ENCODE peak calls at places on chromosome 1, in nine cellular contexts. M is choroid plexus epithelial cell; V is PC-9; A is endothelial cell; U is CD8-positive, alpha-beta T cell; Y is fibroblast of lung; N is GM13976; L is tibial artery; I is fibroblast of villous mesenchyme. D is an unnamed sample.

GRCh38 chr1:18989956-18990355 is 33.5 kb upstream of the IFFO2 start:
- DNase-seq in I (no peak), M (no peak), U (no peak), L (no peak), A (no peak), V (no peak), N (no peak), Y (no peak), D (no peak)

GRCh38 chr1:44031051-44031899 is at the start of gene SLC6A9:
- DNase-seq in M (peak), A (peak), U (peak), V (peak), L (peak), I (peak), N (peak), Y (peak), D (peak)

GRCh38 chr1:161115132-161115711 is 2.6 kb downstream of the PFDN2 start:
- DNase-seq in I (peak), L (no peak), Y (peak), M (peak), U (no peak), A (no peak), N (no peak), V (peak), D (no peak)

GRCh38 chr1:64110924-64111777 is 92.3 kb upstream of the UBE2U start:
- DNase-seq in Y (no peak), L (no peak), V (no peak), N (no peak), I (no peak), M (no peak), U (no peak), A (no peak), D (no peak)

GRCh38 chr1:8017495-8018310 is 8.4 kb downstream of the ERRFI1 start:
- DNase-seq in M (peak), A (no peak), U (no peak), V (peak), L (no peak), Y (peak), N (no peak), I (peak), D (no peak)

GRCh38 chr1:227934476-227935313 is 13.0 kb downstream of the WNT9A start:
- DNase-seq in M (peak), I (peak), V (peak), N (no peak), Y (peak), L (no peak), A (no peak), U (peak), D (no peak)

GRCh38 chr1:198788561-198789064 is 149.8 kb downstream of the PTPRC start:
- DNase-seq in A (peak), Y (no peak), M (peak), V (no peak), L (no peak), I (peak), N (peak), U (peak), D (no peak)

GRCh38 chr1:32393832-32394140 is 455 bp downstream of the BSDC1 start:
- DNase-seq in U (no peak), I (no peak), V (no peak), Y (no peak), A (no peak), N (no peak), L (peak), M (peak), D (no peak)

GRCh38 chr1:215819114-215819513 is 252.0 kb downstream of the KCTD3 start:
- DNase-seq in Y (peak), L (no peak), M (peak), V (no peak), U (no peak), I (peak), A (no peak), N (no peak), D (no peak)

GRCh38 chr1:215830221-215830620 is 263.1 kb downstream of the KCTD3 start:
- DNase-seq in M (no peak), L (no peak), I (no peak), Y (no peak), A (no peak), N (no peak), V (no peak), U (no peak), D (no peak)

DNA sequence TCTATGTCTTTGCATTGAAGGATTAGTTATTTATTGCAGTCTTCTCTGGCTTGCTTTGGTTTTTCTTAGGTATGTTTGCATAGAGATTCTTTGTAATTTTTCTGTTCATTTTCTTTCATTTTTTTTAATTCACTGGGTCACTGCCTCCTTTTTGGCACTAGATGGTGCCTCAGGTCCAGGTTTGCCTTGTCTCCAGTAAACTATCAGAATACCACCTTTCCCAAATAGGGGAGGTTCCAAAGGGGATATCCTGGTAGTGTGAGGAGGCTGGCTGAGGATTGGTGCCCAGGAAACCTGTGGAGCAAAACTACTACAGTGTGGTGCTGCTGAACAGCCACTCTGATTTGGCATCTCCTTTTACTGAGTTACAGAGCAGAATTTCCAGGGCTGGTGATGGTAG is 257.1 kb downstream of the KCTD3 start:
- DNase-seq in U (no peak), M (peak), I (no peak), N (no peak), V (no peak), Y (peak), A (peak), L (no peak), D (no peak)
- TF ChIP-seq CTCF in U (no peak), M (peak), I (peak), N (no peak), V (peak), Y (peak), A (peak), L (no peak), D (no peak)

DNA sequence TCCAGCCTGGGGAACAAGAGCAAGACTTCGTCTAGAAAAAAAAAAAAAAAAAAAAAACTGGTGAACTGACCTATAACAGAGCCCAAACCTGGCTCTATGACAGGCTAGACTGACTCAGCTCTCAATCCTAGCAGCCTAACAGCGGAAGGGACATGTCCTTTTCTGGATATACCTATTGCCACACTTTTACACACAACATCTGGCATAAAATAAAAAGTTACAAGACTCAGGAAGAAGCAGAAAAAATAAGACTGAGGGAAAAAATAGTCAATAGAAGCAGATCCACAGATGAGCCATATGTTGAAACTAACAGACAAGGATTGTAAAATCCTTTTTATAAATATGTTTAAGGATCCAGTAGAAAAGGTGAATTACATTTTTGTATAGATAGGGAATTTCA is 57.5 kb upstream of the IPO9 start:
- DNase-seq in M (peak), L (no peak), U (no peak), Y (peak), I (peak), V (no peak), A (no peak), N (no peak), D (no peak)
- TF ChIP-seq CTCF in M (no peak), L (no peak), U (no peak), Y (no peak), I (no peak), V (no peak), A (no peak), N (no peak), D (no peak)

GRCh38 chr1:246923900-246924299 is 7.8 kb downstream of the AHCTF1 start:
- DNase-seq in L (no peak), M (no peak), I (no peak), N (no peak), U (no peak), A (no peak), V (no peak), Y (no peak), D (no peak)
- TF ChIP-seq CTCF in L (no peak), M (no peak), I (no peak), N (no peak), U (no peak), A (no peak), V (no peak), Y (no peak), D (no peak)

DNA sequence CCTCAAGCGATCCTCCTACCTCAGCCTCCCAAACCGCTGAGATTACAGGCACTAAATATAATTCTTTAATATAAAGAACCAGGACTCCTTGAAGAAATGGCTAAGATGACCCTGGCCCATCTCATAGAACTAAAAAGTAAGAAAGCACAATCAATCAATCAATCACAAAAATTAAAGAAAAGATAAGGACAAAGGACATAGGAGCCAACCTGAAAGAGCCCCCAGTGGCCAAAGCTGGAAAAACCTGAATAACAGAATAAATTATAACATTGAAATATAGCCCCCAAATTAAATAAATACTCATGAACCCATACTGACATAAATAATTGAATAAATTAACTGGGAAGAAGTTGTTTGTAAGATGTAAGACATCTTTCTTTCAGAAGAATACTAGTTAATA is 8.9 kb downstream of the NUP210L start:
- DNase-seq in I (no peak), Y (no peak), L (no peak), A (no peak), U (no peak), N (no peak), M (no peak), V (no peak), D (no peak)
- TF ChIP-seq CTCF in I (peak), Y (peak), L (peak), A (peak), U (peak), N (no peak), M (peak), V (peak), D (no peak)

GRCh38 chr1:67280696-67281095 is 27.0 kb upstream of the IL12RB2 start:
- DNase-seq in V (no peak), I (no peak), A (no peak), L (no peak), U (no peak), M (no peak), N (no peak), Y (no peak), D (no peak)

GRCh38 chr1:67281246-67281645 is 26.4 kb upstream of the IL12RB2 start:
- DNase-seq in M (no peak), V (no peak), N (no peak), Y (no peak), A (no peak), U (no peak), I (no peak), L (no peak), D (no peak)

GRCh38 chr1:67290236-67290635 is 17.4 kb upstream of the IL12RB2 start:
- DNase-seq in N (no peak), I (no peak), U (no peak), A (no peak), V (no peak), L (no peak), Y (no peak), M (no peak), D (no peak)

GRCh38 chr1:67285780-67286488 is 21.7 kb upstream of the IL12RB2 start:
- DNase-seq in U (no peak), I (no peak), N (peak), A (no peak), V (peak), L (no peak), Y (no peak), M (peak), D (no peak)
- TF ChIP-seq CTCF in U (no peak), I (no peak), N (no peak), A (no peak), V (no peak), L (no peak), Y (no peak), M (no peak), D (no peak)

DNA sequence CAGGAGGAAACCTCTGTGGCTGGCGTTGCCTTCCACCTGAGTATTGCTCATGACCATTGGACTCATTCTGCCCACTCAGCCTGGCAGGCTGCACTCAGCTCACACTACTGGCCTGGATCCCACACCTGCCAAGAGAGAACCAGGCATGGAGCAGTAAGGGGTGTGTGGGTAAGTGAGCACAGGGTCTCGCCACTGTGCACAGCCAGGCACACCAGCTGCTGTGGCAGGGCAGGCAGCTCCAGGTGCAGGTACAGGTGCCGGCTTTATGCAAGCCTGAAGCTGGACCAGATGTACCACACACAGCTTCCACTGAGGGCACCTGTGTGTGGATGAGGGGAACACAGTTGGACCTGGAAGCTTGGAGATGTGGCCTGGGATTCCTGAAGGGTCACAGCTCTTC is 295.2 kb upstream of the SNX7 start:
- DNase-seq in U (no peak), A (no peak), I (no peak), M (no peak), V (no peak), Y (no peak), N (no peak), L (no peak), D (no peak)
- TF ChIP-seq CTCF in U (no peak), A (no peak), I (no peak), M (no peak), V (no peak), Y (no peak), N (no peak), L (no peak), D (no peak)

DNA sequence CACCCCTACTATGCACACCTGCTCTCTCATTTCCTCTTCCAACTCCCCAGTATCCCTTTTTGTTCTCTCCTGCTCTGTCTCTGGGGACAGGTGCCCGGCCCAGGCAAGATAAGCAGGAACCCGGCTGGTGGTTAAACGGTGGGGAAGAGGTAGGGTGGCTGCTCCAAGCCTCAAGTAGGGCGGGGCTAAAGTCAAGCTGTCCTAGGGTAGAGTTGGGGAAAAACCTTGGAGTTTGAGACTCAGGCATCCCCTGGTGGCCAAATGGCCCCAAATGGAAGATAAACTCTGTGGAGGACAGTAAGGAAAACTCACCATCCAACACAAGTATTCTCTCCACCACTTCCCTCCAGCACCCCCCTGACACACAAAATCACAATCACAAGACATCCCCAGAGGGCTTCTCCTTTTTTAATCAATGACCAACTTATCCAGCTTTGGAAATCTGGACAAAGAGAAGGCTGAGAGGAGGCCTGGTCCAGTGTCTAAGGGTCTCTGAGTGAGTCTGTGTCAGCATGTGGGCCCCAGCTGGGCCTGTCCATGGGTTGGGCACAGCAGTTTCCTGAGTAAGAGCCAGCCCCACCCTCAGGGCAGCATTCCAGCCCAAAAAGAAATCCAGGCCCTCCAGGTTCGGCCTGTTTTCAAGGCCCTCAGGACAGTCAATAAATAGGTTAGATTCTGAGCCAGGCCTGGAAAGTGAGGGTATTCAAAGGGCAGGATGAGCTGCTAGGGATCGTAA is 9.8 kb downstream of the POMGNT1 start:
- DNase-seq in V (no peak), U (no peak), A (no peak), L (no peak), N (no peak), I (no peak), Y (no peak), M (no peak), D (no peak)
- TF ChIP-seq CTCF in V (peak), U (no peak), A (no peak), L (no peak), N (no peak), I (peak), Y (no peak), M (peak), D (no peak)

DNA sequence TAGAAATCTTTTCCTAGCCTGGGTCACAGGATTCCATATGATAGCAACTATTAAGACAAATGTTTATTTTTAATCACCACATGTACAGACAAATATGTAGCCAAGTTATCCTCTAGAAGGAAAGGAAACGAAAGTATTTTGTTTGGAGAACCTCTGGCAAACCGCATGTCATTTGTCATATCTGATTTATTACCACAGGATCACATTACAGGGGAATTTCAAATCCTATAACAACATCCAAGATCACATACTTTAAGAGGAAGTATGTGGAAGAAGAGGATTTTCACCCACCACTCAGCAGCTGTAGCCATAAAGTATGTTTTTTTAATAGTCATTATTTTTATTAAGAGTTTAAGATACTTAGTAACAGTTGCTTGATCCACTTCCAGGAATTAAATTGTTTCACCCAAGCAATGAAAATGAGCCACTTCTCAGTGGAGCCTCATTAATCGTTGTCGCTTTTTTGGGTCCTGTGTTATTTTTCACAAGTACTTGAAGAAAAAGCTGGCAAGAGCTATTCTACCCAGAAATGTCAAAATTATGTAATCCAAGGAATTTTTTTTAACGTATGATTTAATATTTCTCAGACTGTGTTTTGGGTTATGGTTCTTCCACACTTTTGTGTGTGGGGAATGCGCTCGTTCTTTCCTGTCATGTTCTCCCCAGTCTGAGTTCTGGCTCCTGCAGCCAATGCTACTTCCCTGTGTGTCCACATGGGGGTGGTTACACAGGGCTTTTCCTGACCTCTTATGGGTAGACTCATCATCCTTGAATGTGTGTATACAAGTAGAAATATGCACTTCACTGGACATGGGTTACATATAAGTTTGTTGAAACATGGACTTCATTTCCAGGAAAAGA is 6.9 kb downstream of the SERTAD4 start:
- DNase-seq in Y (peak), I (peak), U (no peak), A (peak), N (no peak), M (peak), V (peak), L (no peak), D (no peak)
- TF ChIP-seq CTCF in Y (peak), I (peak), U (no peak), A (peak), N (no peak), M (peak), V (peak), L (peak), D (no peak)

GRCh38 chr1:154442006-154442740 is 37.0 kb downstream of the IL6R start:
- DNase-seq in V (no peak), M (no peak), L (no peak), A (peak), Y (no peak), U (peak), N (no peak), I (peak), D (no peak)
- TF ChIP-seq CTCF in V (peak), M (peak), L (peak), A (peak), Y (no peak), U (peak), N (no peak), I (peak), D (no peak)